ENCODE peak calls at places on chromosomes 7 and 10, in four cellular contexts. L is HCT116, H is spleen, A is GM12892. O is an unnamed sample.

GRCh38 chr10:5945561-5946418 is 31.6 kb downstream of the IL15RA start:
- DNase-seq in L (no peak), H (peak), A (no peak), O (peak)

GRCh38 chr10:125024496-125025234 is 82.7 kb downstream of the ZRANB1 start:
- DNase-seq in L (no peak), H (no peak), A (no peak), O (no peak)

GRCh38 chr7:1720325-1720724 is 50.2 kb downstream of the ELFN1 start:
- DNase-seq in L (no peak), H (no peak), A (no peak), O (no peak)

GRCh38 chr7:66224171-66224773 is 19.1 kb downstream of the TPST1 start:
- DNase-seq in L (no peak), H (no peak), A (no peak), O (no peak)

GRCh38 chr7:75739796-75740672 is 1.3 kb upstream of the HIP1 start:
- DNase-seq in L (no peak), H (no peak), A (no peak), O (no peak)

GRCh38 chr10:22544325-22545068 is 169.9 kb downstream of the PIP4K2A start:
- DNase-seq in L (no peak), H (no peak), A (no peak), O (no peak)

GRCh38 chr10:73940634-73941221 is 29.8 kb downstream of the PLAU start:
- DNase-seq in L (peak), H (peak), A (peak), O (peak)

GRCh38 chr10:100124097-100124496 is 42.4 kb upstream of the CPN1 start:
- DNase-seq in L (no peak), H (no peak), A (no peak), O (no peak)

GRCh38 chr10:36187382-36188042 is 545.4 kb upstream of the FZD8 start:
- DNase-seq in L (no peak), H (no peak), A (no peak), O (no peak)

GRCh38 chr10:69757553-69758309 is 44.0 kb upstream of the COL13A1 start:
- DNase-seq in L (no peak), H (no peak), A (no peak), O (no peak)

GRCh38 chr7:133650487-133651292 is 397.8 kb downstream of the EXOC4 start:
- DNase-seq in L (no peak), H (no peak), A (no peak), O (no peak)

GRCh38 chr10:129725482-129725881 is 238.6 kb downstream of the EBF3 start:
- DNase-seq in L (no peak), H (peak), A (no peak), O (no peak)

GRCh38 chr10:14146501-14146900 is 184.2 kb downstream of the FRMD4A start:
- DNase-seq in L (no peak), H (no peak), A (no peak), O (no peak)

GRCh38 chr10:114300036-114300645 is 61.1 kb downstream of the VWA2 start:
- DNase-seq in L (no peak), H (peak), A (no peak), O (no peak)

DNA sequence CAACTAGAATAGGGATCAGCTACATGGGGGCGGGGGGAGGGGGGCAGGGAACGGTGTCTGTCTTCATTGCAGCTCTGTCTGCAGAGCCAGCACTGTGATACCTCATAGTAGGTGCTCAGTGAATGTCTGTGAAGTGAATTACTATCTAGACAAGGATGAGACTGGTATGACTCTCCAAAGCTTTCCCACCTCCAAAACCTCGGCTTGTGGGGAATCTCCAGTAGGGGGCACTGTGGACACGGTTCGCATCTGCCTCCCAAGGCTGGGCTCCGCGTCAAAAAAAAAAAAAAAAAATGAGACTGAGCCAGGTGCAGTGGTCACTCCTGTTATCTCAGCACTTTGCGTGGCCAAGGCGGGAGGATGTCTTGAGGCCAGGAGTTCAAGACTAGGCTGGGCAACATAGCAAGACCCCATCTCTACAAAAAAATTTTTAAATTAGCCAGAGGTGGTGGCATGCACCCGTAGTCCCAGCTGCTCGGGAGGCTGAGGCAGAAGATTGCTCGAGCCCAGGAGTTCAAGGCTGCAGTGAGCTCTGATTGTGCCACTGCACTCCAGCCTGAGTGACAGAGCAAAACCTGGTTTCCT is 9.6 kb downstream of the TRIM56 start:
- DNase-seq in L (no peak), H (no peak), A (no peak), O (no peak)
- TF ChIP-seq POLR2A in L (no peak), H (no peak), A (no peak), O (no peak)

DNA sequence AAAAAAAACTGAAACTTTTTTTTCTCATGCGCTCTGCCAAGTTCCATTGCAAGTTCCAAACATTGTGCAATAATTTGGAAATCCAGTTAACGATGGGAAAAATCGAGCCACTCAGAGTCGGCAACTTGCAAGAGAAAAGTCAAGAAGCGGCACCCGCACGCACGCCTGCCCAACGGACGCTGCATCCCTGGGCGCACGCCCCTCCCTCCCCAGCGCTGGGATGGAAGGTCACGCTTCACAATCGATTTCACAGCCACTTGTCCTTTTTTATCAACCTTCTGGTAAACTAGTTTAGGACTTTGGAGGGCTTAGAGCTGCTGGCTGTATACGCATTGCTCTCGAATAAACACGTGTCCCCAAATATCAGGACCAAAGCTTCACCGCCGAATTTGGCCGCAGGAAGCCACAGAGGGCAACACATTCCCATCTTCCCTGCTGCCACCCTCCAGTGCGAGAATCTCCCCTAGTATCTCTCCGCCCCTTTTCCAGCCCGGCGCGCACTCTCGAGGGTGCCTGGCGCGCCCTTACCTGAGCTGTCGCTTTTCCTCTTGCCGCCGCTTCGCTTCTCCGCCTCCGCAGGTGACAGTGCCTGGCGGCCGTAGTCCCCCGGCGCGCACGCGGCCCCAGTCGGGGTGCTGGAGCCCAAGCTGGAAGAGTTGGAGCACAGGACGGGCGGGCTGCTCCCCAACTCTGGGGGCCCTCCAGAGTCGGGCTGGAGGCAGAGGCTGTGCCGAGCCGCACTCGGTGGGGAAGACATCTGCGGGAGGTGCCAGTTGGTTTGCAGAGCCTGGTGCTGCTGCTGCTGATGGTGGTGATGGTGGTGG is 913 bp downstream of the MEOX2 start:
- DNase-seq in L (no peak), H (no peak), A (no peak), O (no peak)
- TF ChIP-seq POLR2AphosphoS5 in L (no peak), H (no peak), A (no peak), O (no peak)

GRCh38 chr7:138460176-138460648 is at the start of gene TRIM24:
- DNase-seq in L (no peak), H (peak), A (peak), O (no peak)
- TF ChIP-seq POLR2A in L (peak), H (peak), A (peak), O (peak)

GRCh38 chr7:77288676-77289320 is 89.2 kb upstream of the FGL2 start:
- DNase-seq in L (no peak), H (no peak), A (no peak), O (no peak)
- TF ChIP-seq POLR2AphosphoS5 in L (no peak), H (no peak), A (no peak), O (no peak)

O was measured in prostate gland.